ENCODE peak calls at places on chromosomes 11 and 22, in seven cellular contexts. T is body of pancreas, F is astrocyte of the spinal cord, D is AG04450, M is bronchial epithelial cell, U is lower lobe of right lung, Y is GM12865. A is an unnamed sample.

GRCh38 chr22:30459206-30460052 is 12.4 kb downstream of the SEC14L3 start:
- DNase-seq in T (no peak), F (peak), D (no peak), M (peak), U (no peak), Y (peak), A (peak)

GRCh38 chr11:120197254-120197891 is 13.5 kb upstream of the OAF start:
- DNase-seq in T (no peak), F (no peak), D (no peak), M (no peak), U (no peak), Y (no peak), A (no peak)

GRCh38 chr11:16902182-16902581 is 112.0 kb downstream of the PLEKHA7 start:
- DNase-seq in T (no peak), F (peak), D (no peak), M (peak), U (no peak), Y (peak), A (peak)

GRCh38 chr11:33779849-33780528 is 5.7 kb upstream of the FBXO3 start:
- DNase-seq in T (peak), F (peak), D (peak), M (peak), U (no peak), Y (no peak), A (peak)

GRCh38 chr11:43419460-43419859 is 60.7 kb downstream of the TTC17 start:
- DNase-seq in T (peak), F (peak), D (no peak), M (peak), U (no peak), Y (peak), A (peak)

GRCh38 chr11:12105471-12105870 is 4.9 kb upstream of the MICAL2 start:
- DNase-seq in T (no peak), F (no peak), D (no peak), M (no peak), U (no peak), Y (no peak), A (no peak)

GRCh38 chr11:2912498-2912897 is 16.7 kb downstream of the PHLDA2 start:
- DNase-seq in T (peak), F (peak), D (no peak), M (peak), U (peak), Y (no peak), A (peak)

GRCh38 chr22:36374603-36375024 is 13.2 kb downstream of the MYH9 start:
- DNase-seq in T (no peak), F (peak), D (no peak), M (peak), U (no peak), Y (no peak), A (no peak)

GRCh38 chr11:94400075-94400838 is 962 bp downstream of the GPR83 start:
- DNase-seq in T (no peak), F (no peak), D (no peak), M (no peak), U (no peak), Y (no peak), A (no peak)

GRCh38 chr22:39839917-39840510 is 53.5 kb downstream of the ENTHD1 start:
- DNase-seq in T (no peak), F (no peak), D (no peak), M (no peak), U (no peak), Y (peak), A (no peak)

GRCh38 chr22:20106849-20107237 is 9.1 kb upstream of the RANBP1 start:
- DNase-seq in T (no peak), F (no peak), D (no peak), M (no peak), U (peak), Y (no peak), A (no peak)

GRCh38 chr11:130314184-130314748 is 451 bp downstream of the ZBTB44 start:
- DNase-seq in T (peak), F (peak), D (no peak), M (no peak), U (peak), Y (no peak), A (peak)

GRCh38 chr11:46247090-46247489 is 30.4 kb upstream of the CREB3L1 start:
- DNase-seq in T (no peak), F (peak), D (no peak), M (no peak), U (no peak), Y (no peak), A (peak)

GRCh38 chr11:67287355-67288197 is 1.5 kb upstream of the ANKRD13D start:
- DNase-seq in T (no peak), F (no peak), D (no peak), M (no peak), U (peak), Y (no peak), A (no peak)

GRCh38 chr11:67289651-67290479 is 762 bp downstream of the ANKRD13D start:
- DNase-seq in T (no peak), F (no peak), D (no peak), M (no peak), U (peak), Y (no peak), A (no peak)

GRCh38 chr11:67288198-67288451 is 978 bp upstream of the ANKRD13D start:
- DNase-seq in T (no peak), F (no peak), D (no peak), M (no peak), U (no peak), Y (no peak), A (no peak)

GRCh38 chr11:67289226-67289650 is at the start of gene ANKRD13D:
- DNase-seq in T (no peak), F (no peak), D (no peak), M (no peak), U (peak), Y (no peak), A (no peak)

GRCh38 chr11:67288452-67289225 is 464 bp upstream of the ANKRD13D start:
- DNase-seq in T (peak), F (peak), D (peak), M (peak), U (peak), Y (peak), A (peak)
- TF ChIP-seq CTCF in T (peak), F (peak), D (peak), M (no peak), U (no peak), Y (peak), A (no peak)

DNA sequence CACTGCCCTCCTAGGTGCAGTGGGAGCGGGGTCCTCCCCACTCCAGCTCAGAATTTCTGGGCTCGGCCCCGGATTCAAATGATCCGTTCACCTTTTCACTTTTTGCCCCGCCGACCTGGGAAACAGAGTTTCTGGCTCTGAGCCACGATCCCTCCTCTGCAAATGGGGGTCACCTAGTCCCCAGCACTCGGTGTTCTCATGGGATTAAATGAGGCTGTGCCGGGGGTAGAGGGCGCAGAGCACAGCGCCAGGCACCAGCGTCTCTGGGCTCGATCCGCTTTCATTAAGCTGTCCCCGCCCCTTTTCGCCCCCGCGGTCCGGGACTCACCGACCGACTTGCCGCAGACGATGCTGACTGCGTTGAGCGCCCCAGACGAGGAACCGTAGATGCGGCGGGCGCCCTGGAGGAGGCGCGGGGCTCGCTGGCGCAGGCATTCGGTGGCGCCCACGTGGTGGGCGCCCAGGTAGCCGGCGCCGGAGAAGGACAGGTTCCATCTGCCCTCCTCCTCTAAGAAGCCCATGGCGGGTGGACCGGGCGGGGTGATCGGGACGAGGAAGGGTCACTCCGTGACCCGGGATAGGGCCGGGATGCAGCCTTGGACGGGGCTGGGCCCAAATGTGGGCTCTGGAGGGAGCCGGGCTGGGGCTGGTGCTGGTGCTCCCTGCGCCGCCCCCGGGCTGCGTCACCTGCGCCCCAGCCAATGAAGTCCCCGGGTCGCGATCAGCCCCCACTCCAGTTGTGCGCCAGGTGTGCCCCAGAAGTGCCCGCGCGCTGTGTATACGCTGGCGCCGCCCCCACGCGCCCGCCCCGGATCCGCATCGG is at the start of gene PNPLA5:
- DNase-seq in T (no peak), F (no peak), D (no peak), M (no peak), U (no peak), Y (no peak), A (no peak)
- H3K4me3 ChIP-seq in T (no peak), F (no peak), D (peak), M (no peak), U (no peak), Y (no peak), A (no peak)

GRCh38 chr11:88292156-88292844 is 45.2 kb downstream of the CTSC start:
- DNase-seq in T (peak), F (peak), D (no peak), M (peak), U (no peak), Y (no peak), A (peak)
- TF ChIP-seq CTCF in T (peak), F (no peak), D (no peak), M (no peak), U (no peak), Y (no peak), A (no peak)

GRCh38 chr11:64007160-64007628 is 21.0 kb downstream of the OTUB1 start:
- DNase-seq in T (no peak), F (no peak), D (no peak), M (no peak), U (peak), Y (no peak), A (peak)

GRCh38 chr11:64008283-64008931 is 22.2 kb downstream of the OTUB1 start:
- DNase-seq in T (no peak), F (no peak), D (no peak), M (no peak), U (no peak), Y (no peak), A (no peak)

GRCh38 chr11:64006468-64006867 is 20.2 kb downstream of the OTUB1 start:
- DNase-seq in T (no peak), F (no peak), D (no peak), M (no peak), U (no peak), Y (no peak), A (no peak)

GRCh38 chr11:64009234-64009633 is 23.0 kb downstream of the OTUB1 start:
- DNase-seq in T (no peak), F (no peak), D (no peak), M (no peak), U (no peak), Y (no peak), A (no peak)

GRCh38 chr11:64007629-64008282 is 21.5 kb downstream of the OTUB1 start:
- DNase-seq in T (peak), F (no peak), D (no peak), M (no peak), U (peak), Y (no peak), A (peak)
- H3K4me3 ChIP-seq in T (no peak), F (peak), D (peak), M (peak), U (peak), Y (no peak), A (peak)

GRCh38 chr11:71112990-71113389 is 139.4 kb downstream of the SHANK2 start:
- DNase-seq in T (peak), F (no peak), D (no peak), M (no peak), U (no peak), Y (no peak), A (no peak)
- TF ChIP-seq CTCF in T (no peak), F (no peak), D (no peak), M (no peak), U (no peak), Y (no peak), A (no peak)

DNA sequence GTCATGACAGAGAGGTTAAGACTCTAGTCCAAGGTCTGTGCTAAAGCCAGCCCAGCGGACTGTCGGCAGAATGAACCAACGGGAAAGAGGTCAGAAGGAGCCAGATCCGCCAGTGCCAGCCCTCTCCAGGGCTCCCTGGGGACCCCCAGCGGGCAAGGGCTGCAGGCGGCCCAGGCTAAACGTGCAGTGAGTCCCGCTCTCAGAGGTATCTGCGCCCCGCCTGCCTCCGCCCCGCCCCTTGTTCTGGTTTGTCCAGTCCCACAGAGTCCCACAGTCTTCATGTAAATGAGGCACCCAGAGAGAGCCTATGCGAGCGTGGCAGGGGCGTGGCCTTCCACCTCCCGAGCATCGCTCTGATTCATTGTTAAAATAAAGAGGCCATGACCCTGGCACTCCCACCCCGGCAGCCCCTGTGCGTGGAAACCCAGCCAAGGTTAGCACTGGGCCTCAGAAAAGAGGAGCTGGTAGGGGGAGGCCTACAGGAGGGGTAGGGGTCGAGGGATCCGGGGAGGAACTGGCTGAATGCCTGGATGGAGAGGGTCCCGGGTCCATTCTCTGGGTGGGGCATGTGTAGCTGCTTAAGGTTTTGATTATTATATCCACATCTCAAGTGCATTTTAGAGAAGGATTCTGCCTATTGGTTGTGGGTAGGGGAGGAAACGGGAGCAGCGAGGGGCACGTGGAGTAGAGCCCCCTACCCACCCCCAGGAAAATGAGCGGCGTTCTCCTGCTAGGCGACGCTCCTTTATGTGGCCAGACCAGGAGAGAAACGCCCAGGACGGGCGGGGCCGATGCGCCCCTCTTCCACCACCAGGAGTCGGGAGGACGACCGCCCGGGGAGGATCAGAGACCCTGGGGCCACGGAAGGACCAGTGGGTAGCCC is at the start of gene TRIOBP:
- DNase-seq in T (peak), F (peak), D (peak), M (peak), U (peak), Y (peak), A (peak)
- H3K4me3 ChIP-seq in T (no peak), F (peak), D (peak), M (no peak), U (peak), Y (peak), A (no peak)

DNA sequence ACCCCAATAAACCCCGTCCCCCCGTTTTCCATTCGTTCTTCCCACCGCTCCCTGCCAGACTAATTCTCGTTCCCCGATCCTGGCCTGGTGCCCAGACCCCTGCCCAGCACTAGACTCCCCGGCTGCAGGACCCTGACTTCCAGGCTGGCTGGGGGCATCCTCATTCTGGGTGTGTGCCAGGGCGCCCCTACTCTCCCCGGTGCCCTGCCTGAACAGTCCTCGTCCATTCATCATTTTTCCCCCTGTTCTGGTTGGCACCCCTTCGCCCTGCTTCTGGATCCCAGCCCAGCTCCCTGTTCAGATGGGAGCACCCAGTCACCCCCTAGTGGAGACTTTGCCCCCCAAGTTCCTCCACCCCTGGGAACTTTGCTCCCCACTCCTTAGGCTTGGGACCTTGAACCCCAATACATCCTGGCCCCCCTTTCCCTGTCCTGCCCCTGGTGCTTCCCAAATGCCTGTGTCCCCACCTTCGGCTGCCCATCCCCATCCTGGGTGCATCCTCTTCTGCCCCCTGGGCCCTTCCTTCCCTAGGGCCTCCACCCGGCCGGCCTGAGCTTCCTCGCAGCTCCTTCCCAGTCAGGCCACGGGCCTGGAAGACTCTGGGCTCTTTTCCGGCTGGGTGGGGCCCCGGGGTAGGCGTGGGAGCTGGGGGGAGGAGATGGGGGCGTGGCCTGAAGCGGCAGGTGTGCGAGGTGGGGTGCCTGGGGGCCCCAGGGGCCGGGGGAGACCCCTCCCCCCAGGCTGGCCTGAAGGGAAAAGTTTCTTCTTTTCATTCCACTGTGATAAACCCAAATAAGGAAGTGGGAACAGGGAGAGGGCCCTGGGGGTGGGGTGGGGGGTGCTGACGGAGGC is 882 bp downstream of the PLCB3 start:
- DNase-seq in T (peak), F (no peak), D (no peak), M (peak), U (peak), Y (no peak), A (peak)
- TF ChIP-seq CTCF in T (peak), F (peak), D (peak), M (peak), U (no peak), Y (peak), A (peak)

DNA sequence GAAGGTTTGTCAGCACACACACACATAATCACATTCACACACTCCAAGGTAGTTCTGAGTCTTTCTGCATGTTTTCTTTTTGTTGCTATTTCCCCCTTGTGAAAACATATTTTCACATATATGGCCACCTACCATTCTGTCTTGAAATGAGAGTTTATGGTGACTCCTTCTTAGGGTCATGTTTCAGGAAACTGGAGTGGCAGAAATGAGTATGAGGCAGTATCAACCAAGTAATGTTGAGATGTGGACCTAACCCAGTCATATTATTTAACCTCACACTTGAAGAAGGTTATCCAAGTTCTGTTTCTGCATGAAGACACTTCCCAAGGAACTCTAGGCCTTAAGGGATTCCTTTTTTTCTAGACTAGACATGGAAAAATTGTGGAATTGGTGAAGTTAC is 481.4 kb downstream of the ETS1 start:
- DNase-seq in T (no peak), F (no peak), D (no peak), M (no peak), U (no peak), Y (no peak), A (no peak)
- H3K4me3 ChIP-seq in T (no peak), F (no peak), D (no peak), M (no peak), U (no peak), Y (no peak), A (no peak)